ENCODE peak calls at places on chromosomes 11 and 22, in seven cellular contexts. K, N, F, L, E, U and D are unnamed samples.

GRCh38 chr11:116515666-116516184 is 257.1 kb downstream of the BUD13 start:
- DNase-seq in K (no peak), N (peak), F (peak), L (no peak), E (no peak), U (no peak), D (no peak)

GRCh38 chr11:62974848-62975522 is 9.8 kb downstream of the SLC22A6 start:
- DNase-seq in K (peak), N (peak), F (no peak), L (peak), E (no peak), U (peak), D (no peak)

GRCh38 chr11:42043312-42043711 is 583.9 kb upstream of the LRRC4C start:
- DNase-seq in K (no peak), N (no peak), F (no peak), L (no peak), E (no peak), U (no peak), D (no peak)

GRCh38 chr11:94593030-94593429 is 25.9 kb downstream of the PIWIL4 start:
- DNase-seq in K (no peak), N (no peak), F (no peak), L (no peak), E (no peak), U (no peak), D (no peak)

GRCh38 chr22:47307326-47307725 is 544.9 kb downstream of the TBC1D22A start:
- DNase-seq in K (no peak), N (no peak), F (peak), L (no peak), E (no peak), U (no peak), D (no peak)

GRCh38 chr11:19437760-19438159 is 197.0 kb upstream of the E2F8 start:
- DNase-seq in K (no peak), N (no peak), F (no peak), L (no peak), E (no peak), U (no peak), D (no peak)

GRCh38 chr11:79940165-79940564 is 499.3 kb upstream of the TENM4 start:
- DNase-seq in K (no peak), N (no peak), F (no peak), L (no peak), E (no peak), U (no peak), D (no peak)

GRCh38 chr11:35658028-35658948 is 4.3 kb upstream of the TRIM44 start:
- DNase-seq in K (no peak), N (no peak), F (no peak), L (no peak), E (no peak), U (no peak), D (no peak)

GRCh38 chr11:111299111-111300026 is 1.0 kb downstream of the POU2AF3 start:
- DNase-seq in K (peak), N (peak), F (no peak), L (peak), E (no peak), U (no peak), D (peak)

GRCh38 chr11:70510106-70510505 is 111.8 kb downstream of the CTTN start:
- DNase-seq in K (no peak), N (no peak), F (no peak), L (no peak), E (no peak), U (no peak), D (peak)

GRCh38 chr11:5102246-5102645 is 32.9 kb downstream of the OR52E1 start:
- DNase-seq in K (no peak), N (no peak), F (no peak), L (no peak), E (no peak), U (no peak), D (no peak)

GRCh38 chr22:22767876-22768602 is 119.6 kb upstream of the IGLL5 start:
- DNase-seq in K (no peak), N (no peak), F (no peak), L (no peak), E (no peak), U (no peak), D (no peak)

GRCh38 chr11:18727499-18728236 is 1.7 kb upstream of the IGSF22 start:
- DNase-seq in K (peak), N (no peak), F (no peak), L (no peak), E (no peak), U (peak), D (no peak)

GRCh38 chr11:5620606-5621521 is 3.9 kb upstream of the TRIM34 start:
- DNase-seq in K (no peak), N (no peak), F (no peak), L (no peak), E (no peak), U (no peak), D (no peak)

GRCh38 chr22:19128946-19129727 is 2.0 kb upstream of the TSSK2 start:
- DNase-seq in K (no peak), N (no peak), F (no peak), L (no peak), E (no peak), U (no peak), D (no peak)

GRCh38 chr22:20624161-20624616 is 116.8 kb downstream of the MED15 start:
- DNase-seq in K (no peak), N (no peak), F (no peak), L (no peak), E (no peak), U (no peak), D (no peak)

GRCh38 chr11:2178906-2179494 is 7.4 kb upstream of the TH start:
- DNase-seq in K (no peak), N (no peak), F (no peak), L (no peak), E (no peak), U (peak), D (no peak)

GRCh38 chr11:134063991-134064747 is 4.7 kb upstream of the JAM3 start:
- DNase-seq in K (no peak), N (no peak), F (peak), L (no peak), E (no peak), U (no peak), D (no peak)

GRCh38 chr11:17810736-17811135 is 76.2 kb downstream of the KCNC1 start:
- DNase-seq in K (no peak), N (no peak), F (no peak), L (no peak), E (no peak), U (no peak), D (no peak)

GRCh38 chr11:30239025-30239424 is 8.2 kb downstream of the FSHB start:
- DNase-seq in K (no peak), N (no peak), F (no peak), L (no peak), E (no peak), U (no peak), D (no peak)

GRCh38 chr11:16993495-16993894 is 20.7 kb downstream of the PLEKHA7 start:
- DNase-seq in K (no peak), N (no peak), F (no peak), L (no peak), E (no peak), U (no peak), D (no peak)

GRCh38 chr11:67410369-67410831 is 5.1 kb upstream of the CARNS1 start:
- DNase-seq in K (no peak), N (no peak), F (no peak), L (no peak), E (no peak), U (no peak), D (peak)
- TF ChIP-seq POLR2A in K (no peak), N (no peak), F (no peak), L (no peak), E (no peak), U (no peak), D (no peak)

GRCh38 chr22:38074181-38075104 is 9.5 kb downstream of the SLC16A8 start:
- DNase-seq in K (no peak), N (no peak), F (no peak), L (no peak), E (no peak), U (no peak), D (no peak)
- TF ChIP-seq CTCF in K (peak), N (no peak), F (peak), L (peak), E (no peak), U (no peak), D (no peak)

GRCh38 chr11:45843158-45843924 is 3.9 kb upstream of the CRY2 start:
- DNase-seq in K (peak), N (peak), F (peak), L (peak), E (peak), U (peak), D (peak)
- TF ChIP-seq POLR2AphosphoS5 in K (peak), N (peak), F (no peak), L (peak), E (peak), U (no peak), D (peak)

DNA sequence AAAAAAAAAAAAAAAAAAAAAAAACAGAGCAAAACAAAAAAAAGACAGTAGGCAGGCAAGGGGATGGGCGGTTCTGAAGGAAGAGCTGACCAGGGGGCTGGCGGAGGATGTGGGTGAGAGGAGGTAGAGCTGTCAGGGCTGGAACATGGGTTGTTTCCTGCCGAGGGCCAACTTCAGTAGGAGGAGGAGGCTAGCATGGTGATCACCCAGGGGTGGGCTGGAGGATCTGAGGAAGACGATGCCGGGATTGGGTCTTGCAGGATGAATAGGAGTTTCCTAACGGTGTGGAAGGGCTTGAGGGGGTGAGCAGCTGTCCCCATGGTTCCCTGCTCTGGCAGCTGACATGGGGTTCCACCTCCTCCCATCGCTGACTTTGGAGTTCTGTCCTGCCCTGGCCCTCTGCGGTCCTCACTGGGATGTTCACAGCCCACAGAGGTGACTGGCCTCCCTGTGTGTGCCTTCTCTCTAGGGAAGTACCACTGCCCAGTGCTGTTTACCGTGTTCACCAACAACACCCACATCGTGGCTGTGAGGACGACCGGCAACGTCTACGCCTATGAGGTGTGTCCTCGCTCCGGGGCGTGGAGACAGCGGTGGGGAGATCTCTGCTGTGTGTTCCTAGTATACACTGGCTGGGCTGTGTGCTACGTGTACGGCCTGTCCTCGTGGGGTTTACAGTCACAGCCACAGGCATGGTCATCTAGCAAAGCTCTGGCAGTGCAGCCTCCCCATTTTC is 15.2 kb downstream of the PPIL2 start:
- DNase-seq in K (no peak), N (no peak), F (no peak), L (no peak), E (no peak), U (no peak), D (no peak)
- TF ChIP-seq POLR2A in K (no peak), N (no peak), F (no peak), L (no peak), E (no peak), U (no peak), D (no peak)

GRCh38 chr11:120385110-120385509 is 48.9 kb downstream of the ARHGEF12 start:
- DNase-seq in K (no peak), N (no peak), F (no peak), L (no peak), E (no peak), U (no peak), D (no peak)
- TF ChIP-seq CTCF in K (no peak), N (no peak), F (no peak), L (no peak), E (no peak), U (no peak), D (no peak)

GRCh38 chr22:30635273-30636225 is at the start of gene SLC35E4:
- DNase-seq in K (peak), N (peak), F (peak), L (peak), E (peak), U (peak), D (peak)
- TF ChIP-seq POLR2AphosphoS5 in K (peak), N (peak), F (peak), L (peak), E (no peak), U (peak), D (peak)

GRCh38 chr11:77968337-77968736 is 26.1 kb downstream of the INTS4 start:
- DNase-seq in K (no peak), N (no peak), F (no peak), L (no peak), E (no peak), U (no peak), D (no peak)
- TF ChIP-seq POLR2A in K (no peak), N (no peak), F (no peak), L (no peak), E (no peak), U (no peak), D (no peak)

DNA sequence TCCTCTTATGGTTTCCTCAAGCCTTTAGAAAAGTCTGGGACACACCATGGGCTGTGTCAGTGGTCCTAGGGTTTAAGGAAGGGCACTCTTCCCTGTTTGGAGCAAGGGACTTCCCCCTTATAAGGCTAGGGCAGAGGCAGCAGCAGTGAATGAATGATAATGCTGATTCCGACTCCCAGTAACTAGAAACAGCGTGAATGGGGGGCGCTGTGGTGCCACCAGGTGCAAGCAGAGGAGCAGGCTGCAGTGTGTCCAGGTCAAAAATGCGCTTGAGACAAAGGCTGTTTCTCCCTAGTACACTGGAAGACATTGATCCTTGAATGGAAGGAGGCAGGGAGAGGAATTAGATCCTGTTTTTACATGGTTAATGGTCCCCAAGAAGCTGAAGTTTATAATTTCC is 11.6 kb upstream of the RIC3 start:
- DNase-seq in K (no peak), N (no peak), F (no peak), L (no peak), E (no peak), U (no peak), D (no peak)
- TF ChIP-seq CTCF in K (no peak), N (no peak), F (no peak), L (no peak), E (no peak), U (no peak), D (no peak)